ENCODE peak calls at places on chromosomes 7 and 10, in six cellular contexts. One of them, this sample, is unnamed.
A peak's percentile ranks its signal among the peaks of the same experiment; 100 is the strongest.

GRCh38 chr7:85162743-85163142 is 24.1 kb downstream of the SEMA3D start:
- DNase-seq in choroid plexus epithelial cell: peak; percentile 23
- DNase-seq in neuronal stem cell: no peak
- DNase-seq in neural crest cell: no peak
- DNase-seq in GM20000: no peak
- DNase-seq in amygdala: no peak
- DNase-seq in this sample: peak; percentile 13

GRCh38 chr7:151057737-151057988 is at the start of gene CDK5:
- DNase-seq in GM20000: no peak
- DNase-seq in neuronal stem cell: no peak
- DNase-seq in neural crest cell: no peak
- DNase-seq in amygdala: no peak
- DNase-seq in choroid plexus epithelial cell: no peak
- DNase-seq in this sample: no peak

GRCh38 chr7:73532224-73532623 is 10.1 kb upstream of the BAZ1B start:
- DNase-seq in choroid plexus epithelial cell: no peak
- DNase-seq in neural crest cell: no peak
- DNase-seq in GM20000: no peak
- DNase-seq in neuronal stem cell: no peak
- DNase-seq in amygdala: no peak
- DNase-seq in this sample: no peak

GRCh38 chr7:128757203-128757602 is 18.0 kb downstream of the CALU start:
- DNase-seq in neural crest cell: no peak
- DNase-seq in amygdala: no peak
- DNase-seq in GM20000: no peak
- DNase-seq in neuronal stem cell: no peak
- DNase-seq in choroid plexus epithelial cell: peak; percentile 36
- DNase-seq in this sample: no peak

GRCh38 chr7:42691030-42691639 is 220.7 kb downstream of the C7orf25 start:
- DNase-seq in neuronal stem cell: peak; percentile 41
- DNase-seq in neural crest cell: peak; percentile 23
- DNase-seq in GM20000: no peak
- DNase-seq in amygdala: no peak
- DNase-seq in choroid plexus epithelial cell: peak; percentile 76
- DNase-seq in this sample: peak; percentile 39

GRCh38 chr10:3666525-3667302 is 118.3 kb downstream of the KLF6 start:
- DNase-seq in amygdala: no peak
- DNase-seq in GM20000: no peak
- DNase-seq in neuronal stem cell: no peak
- DNase-seq in choroid plexus epithelial cell: no peak
- DNase-seq in neural crest cell: no peak
- DNase-seq in this sample: no peak

GRCh38 chr7:121486590-121486989 is 90.5 kb upstream of the FAM3C start:
- DNase-seq in GM20000: no peak
- DNase-seq in choroid plexus epithelial cell: no peak
- DNase-seq in neuronal stem cell: no peak
- DNase-seq in neural crest cell: no peak
- DNase-seq in amygdala: no peak
- DNase-seq in this sample: no peak

GRCh38 chr7:87926581-87927461 is 7.2 kb upstream of the ADAM22 start:
- DNase-seq in neuronal stem cell: no peak
- DNase-seq in choroid plexus epithelial cell: peak; percentile 95
- DNase-seq in GM20000: peak; percentile 61
- DNase-seq in amygdala: no peak
- DNase-seq in neural crest cell: no peak
- DNase-seq in this sample: no peak

GRCh38 chr10:31829776-31830175 is 98.9 kb downstream of the ARHGAP12 start:
- DNase-seq in GM20000: no peak
- DNase-seq in choroid plexus epithelial cell: no peak
- DNase-seq in neuronal stem cell: no peak
- DNase-seq in amygdala: no peak
- DNase-seq in neural crest cell: no peak
- DNase-seq in this sample: no peak

GRCh38 chr7:84714765-84715164 is 472.1 kb downstream of the SEMA3D start:
- DNase-seq in choroid plexus epithelial cell: peak; percentile 51
- DNase-seq in GM20000: no peak
- DNase-seq in neural crest cell: no peak
- DNase-seq in neuronal stem cell: no peak
- DNase-seq in amygdala: no peak
- DNase-seq in this sample: no peak

GRCh38 chr10:31635415-31636065 is 293.1 kb downstream of the ARHGAP12 start:
- DNase-seq in choroid plexus epithelial cell: no peak
- DNase-seq in GM20000: no peak
- DNase-seq in neuronal stem cell: no peak
- DNase-seq in neural crest cell: no peak
- DNase-seq in amygdala: no peak
- DNase-seq in this sample: peak; percentile 42

GRCh38 chr7:25726180-25726579 is 425.8 kb upstream of the NFE2L3 start:
- DNase-seq in neural crest cell: peak; percentile 66
- DNase-seq in neuronal stem cell: peak; percentile 61
- DNase-seq in amygdala: no peak
- DNase-seq in GM20000: no peak
- DNase-seq in choroid plexus epithelial cell: no peak
- DNase-seq in this sample: no peak

GRCh38 chr10:79025113-79025832 is 43.5 kb upstream of the ZMIZ1 start:
- DNase-seq in choroid plexus epithelial cell: no peak
- DNase-seq in GM20000: no peak
- DNase-seq in neural crest cell: no peak
- DNase-seq in neuronal stem cell: no peak
- DNase-seq in amygdala: peak; percentile 60
- DNase-seq in this sample: no peak

GRCh38 chr7:979886-980571 is 3.0 kb upstream of the CYP2W1 start:
- DNase-seq in amygdala: no peak
- DNase-seq in GM20000: no peak
- DNase-seq in neuronal stem cell: no peak
- DNase-seq in neural crest cell: no peak
- DNase-seq in choroid plexus epithelial cell: no peak
- DNase-seq in this sample: no peak

GRCh38 chr7:90958669-90959068 is 305.6 kb upstream of the FZD1 start:
- DNase-seq in choroid plexus epithelial cell: peak; percentile 94
- DNase-seq in neural crest cell: no peak
- DNase-seq in amygdala: no peak
- DNase-seq in neuronal stem cell: no peak
- DNase-seq in GM20000: no peak
- DNase-seq in this sample: peak; percentile 66

GRCh38 chr7:25776737-25777109 is 375.3 kb upstream of the NFE2L3 start:
- DNase-seq in amygdala: no peak
- DNase-seq in neural crest cell: no peak
- DNase-seq in neuronal stem cell: no peak
- DNase-seq in choroid plexus epithelial cell: no peak
- DNase-seq in GM20000: no peak
- DNase-seq in this sample: no peak

GRCh38 chr10:33335550-33335799 is 1.0 kb upstream of the NRP1 start:
- DNase-seq in choroid plexus epithelial cell: no peak
- DNase-seq in neuronal stem cell: no peak
- DNase-seq in amygdala: no peak
- DNase-seq in neural crest cell: no peak
- DNase-seq in GM20000: peak; percentile 37
- DNase-seq in this sample: no peak

GRCh38 chr7:151051108-151051507 is 2.8 kb downstream of the ASIC3 start:
- DNase-seq in choroid plexus epithelial cell: peak; percentile 79
- DNase-seq in amygdala: no peak
- DNase-seq in neuronal stem cell: peak; percentile 78
- DNase-seq in GM20000: no peak
- DNase-seq in neural crest cell: peak; percentile 55
- DNase-seq in this sample: peak; percentile 77

GRCh38 chr7:47518827-47519226 is 63.1 kb downstream of the TNS3 start:
- DNase-seq in GM20000: no peak
- DNase-seq in neural crest cell: no peak
- DNase-seq in neuronal stem cell: no peak
- DNase-seq in choroid plexus epithelial cell: no peak
- DNase-seq in amygdala: no peak
- DNase-seq in this sample: peak; percentile 79

GRCh38 chr7:1538544-1539345 is 8.2 kb downstream of the MAFK start:
- DNase-seq in neuronal stem cell: no peak
- DNase-seq in amygdala: no peak
- DNase-seq in neural crest cell: no peak
- DNase-seq in GM20000: no peak
- DNase-seq in choroid plexus epithelial cell: no peak
- DNase-seq in this sample: no peak

This sample was measured in IMR-90.